ENCODE peak calls at places on chromosomes 2 and 18, in seven cellular contexts. H is Calu3, F is BJ, X is dorsolateral prefrontal cortex, D is mucosa of descending colon, O is fibroblast of lung, W is tibial nerve. R is an unnamed sample.

GRCh38 chr2:227182765-227183164 is 18.3 kb downstream of the COL4A3 start:
- DNase-seq in X (no peak), O (no peak), D (no peak), H (no peak), W (no peak), F (no peak), R (no peak)

GRCh38 chr2:64604929-64605550 is 48.7 kb downstream of the SERTAD2 start:
- DNase-seq in H (no peak), O (peak), D (no peak), F (peak), W (no peak), X (no peak), R (no peak)

GRCh38 chr2:127591221-127591923 is 54.6 kb upstream of the GPR17 start:
- DNase-seq in F (no peak), H (peak), W (no peak), D (no peak), O (peak), X (peak), R (peak)

GRCh38 chr2:7467782-7468447 is 550.7 kb downstream of the RNF144A start:
- DNase-seq in O (no peak), W (no peak), X (no peak), H (no peak), D (no peak), F (no peak), R (no peak)

GRCh38 chr18:50909261-50909660 is 30.3 kb downstream of the ME2 start:
- DNase-seq in W (no peak), F (no peak), D (no peak), O (no peak), X (no peak), H (no peak), R (no peak)

GRCh38 chr2:25692143-25692542 is 18.8 kb upstream of the DTNB start:
- DNase-seq in X (no peak), H (peak), W (no peak), F (no peak), D (no peak), O (no peak), R (no peak)

GRCh38 chr2:64732153-64732552 is 78.4 kb upstream of the SERTAD2 start:
- DNase-seq in W (no peak), H (no peak), O (no peak), D (no peak), X (no peak), F (no peak), R (no peak)

GRCh38 chr2:79977782-79978181 is 326.8 kb downstream of the LRRTM1 start:
- DNase-seq in W (no peak), O (no peak), H (no peak), D (no peak), X (no peak), F (no peak), R (no peak)

GRCh38 chr18:21914739-21915319 is 174.2 kb downstream of the MIB1 start:
- DNase-seq in O (peak), X (no peak), F (no peak), D (no peak), H (peak), W (no peak), R (no peak)

GRCh38 chr2:234950730-234951385 is 959 bp upstream of the SH3BP4 start:
- DNase-seq in H (no peak), F (no peak), D (no peak), X (no peak), O (peak), W (no peak), R (no peak)

GRCh38 chr18:3720818-3721545 is 271.0 kb downstream of the TGIF1 start:
- DNase-seq in X (no peak), F (no peak), O (no peak), D (no peak), H (no peak), W (no peak), R (no peak)

GRCh38 chr2:17231425-17231965 is 286.7 kb downstream of the RAD51AP2 start:
- DNase-seq in W (no peak), O (no peak), H (no peak), X (no peak), F (no peak), D (no peak), R (no peak)

GRCh38 chr18:59127047-59127446 is 12.6 kb upstream of the SEC11C start:
- DNase-seq in X (no peak), W (no peak), F (no peak), O (no peak), H (no peak), D (no peak), R (no peak)

GRCh38 chr18:50113726-50114125 is 81.2 kb downstream of the MYO5B start:
- DNase-seq in F (no peak), X (no peak), H (no peak), D (no peak), O (no peak), W (no peak), R (no peak)

GRCh38 chr18:13218376-13219011 is at the start of gene LDLRAD4:
- DNase-seq in X (no peak), W (no peak), F (no peak), D (peak), H (peak), O (no peak), R (no peak)

GRCh38 chr2:18267501-18267900 is 293.0 kb downstream of the RDH14 start:
- DNase-seq in H (no peak), O (peak), W (no peak), D (no peak), X (no peak), F (no peak), R (no peak)

GRCh38 chr2:191933307-191934105 is 86.6 kb upstream of the CAVIN2 start:
- DNase-seq in H (no peak), X (no peak), W (no peak), O (no peak), D (peak), F (no peak), R (no peak)

GRCh38 chr18:57906852-57907251 is 103.7 kb upstream of the ATP8B1 start:
- DNase-seq in H (peak), X (no peak), W (no peak), F (no peak), D (no peak), O (no peak), R (no peak)

GRCh38 chr18:58276640-58277456 is 232.8 kb downstream of the NEDD4L start:
- DNase-seq in X (no peak), F (no peak), H (no peak), W (no peak), D (no peak), O (no peak), R (no peak)

GRCh38 chr2:187169108-187169713 is 278.8 kb downstream of the CALCRL start:
- DNase-seq in X (no peak), O (no peak), W (no peak), F (no peak), D (no peak), H (no peak), R (no peak)

GRCh38 chr2:43067254-43068052 is 159.0 kb downstream of the ZFP36L2 start:
- DNase-seq in F (no peak), W (no peak), X (no peak), O (no peak), D (no peak), H (no peak), R (no peak)

GRCh38 chr18:34631567-34631966 is 78.5 kb upstream of the DTNA start:
- DNase-seq in X (no peak), W (no peak), D (no peak), O (no peak), F (no peak), H (no peak), R (no peak)

GRCh38 chr2:134319581-134320246 is 65.8 kb downstream of the MGAT5 start:
- DNase-seq in H (no peak), F (no peak), X (no peak), O (no peak), W (no peak), D (no peak), R (no peak)

GRCh38 chr2:12498286-12498685 is 218.4 kb upstream of the TRIB2 start:
- DNase-seq in W (no peak), O (no peak), H (no peak), F (no peak), D (no peak), X (no peak), R (no peak)

DNA sequence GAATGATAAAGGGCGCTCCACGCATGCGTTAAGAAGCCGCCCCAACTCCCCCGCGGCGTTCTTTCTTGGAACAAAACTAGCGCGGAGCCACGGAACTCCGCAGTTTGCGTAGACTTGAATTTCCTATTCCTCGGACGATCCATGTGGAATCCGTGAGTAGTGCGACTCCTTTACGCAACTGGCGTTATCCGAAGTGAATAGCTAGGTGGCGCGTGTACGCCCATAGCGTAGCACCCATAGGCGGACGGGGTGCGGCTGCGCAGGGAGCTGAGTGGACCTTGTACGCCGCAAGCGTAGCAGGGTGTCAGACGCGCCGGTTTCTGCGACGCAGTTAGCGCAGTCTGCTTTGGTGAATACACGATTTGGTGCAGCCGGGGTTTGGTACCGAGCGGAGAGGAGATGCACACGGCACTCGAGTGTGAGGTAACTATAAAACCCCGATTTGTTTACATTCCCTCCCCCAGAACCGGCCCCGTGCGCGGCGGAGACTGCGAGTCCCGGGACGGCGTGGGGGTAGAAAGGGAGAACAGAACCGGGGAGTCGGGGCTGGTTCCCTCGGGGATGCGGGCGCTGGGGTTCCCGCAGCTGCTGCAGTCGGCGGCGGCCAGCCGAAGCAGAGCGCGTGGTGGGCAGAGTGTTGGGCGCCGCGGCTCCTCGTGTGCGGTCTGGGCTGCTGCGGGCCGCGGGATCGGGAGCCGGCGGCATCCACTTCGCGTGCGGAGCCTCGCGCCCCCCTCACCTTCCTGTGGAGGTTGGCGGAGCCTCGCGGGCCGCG is at the start of gene SLC39A10:
- DNase-seq in W (peak), O (peak), H (peak), F (peak), D (peak), X (peak), R (peak)
- TF ChIP-seq CTCF in W (peak), O (no peak), H (no peak), F (no peak), D (peak), X (peak), R (no peak)

GRCh38 chr18:5600376-5601071 is 56.7 kb upstream of the EPB41L3 start:
- DNase-seq in F (no peak), W (no peak), O (peak), H (no peak), D (no peak), X (no peak), R (no peak)
- TF ChIP-seq CTCF in F (peak), W (no peak), O (peak), H (no peak), D (no peak), X (peak), R (no peak)

GRCh38 chr2:170932948-170933347 is 3.9 kb downstream of the GORASP2 start:
- DNase-seq in F (no peak), O (no peak), H (no peak), W (no peak), X (no peak), D (no peak), R (no peak)
- TF ChIP-seq CTCF in F (no peak), O (no peak), H (no peak), W (no peak), X (no peak), D (no peak), R (no peak)

GRCh38 chr2:152176113-152176714 is 651 bp upstream of the STAM2 start:
- DNase-seq in D (no peak), O (no peak), F (no peak), H (no peak), W (no peak), X (no peak), R (no peak)
- TF ChIP-seq CTCF in D (no peak), O (no peak), F (no peak), H (no peak), W (no peak), X (peak), R (no peak)

GRCh38 chr2:231604685-231605606 is 12.3 kb downstream of the TEX44 start:
- DNase-seq in W (peak), F (peak), X (peak), O (peak), D (peak), H (peak), R (peak)
- TF ChIP-seq CTCF in W (peak), F (no peak), X (peak), O (no peak), D (no peak), H (no peak), R (no peak)

GRCh38 chr2:238719641-238720040 is 128.2 kb upstream of the TWIST2 start:
- DNase-seq in D (no peak), O (no peak), H (no peak), W (no peak), F (no peak), X (no peak), R (no peak)

GRCh38 chr2:238717084-238717483 is 130.8 kb upstream of the TWIST2 start:
- DNase-seq in W (no peak), X (no peak), D (no peak), F (no peak), H (no peak), O (no peak), R (no peak)

GRCh38 chr2:238722181-238722580 is 125.7 kb upstream of the TWIST2 start:
- DNase-seq in H (no peak), X (no peak), D (no peak), O (no peak), F (no peak), W (no peak), R (no peak)

GRCh38 chr2:238722883-238723282 is 125.0 kb upstream of the TWIST2 start:
- DNase-seq in W (no peak), X (no peak), F (no peak), O (no peak), D (no peak), H (no peak), R (no peak)

GRCh38 chr2:238720232-238720672 is 127.6 kb upstream of the TWIST2 start:
- DNase-seq in D (no peak), X (no peak), O (peak), F (no peak), W (peak), H (peak), R (peak)
- TF ChIP-seq CTCF in D (peak), X (no peak), O (peak), F (peak), W (peak), H (peak), R (no peak)

DNA sequence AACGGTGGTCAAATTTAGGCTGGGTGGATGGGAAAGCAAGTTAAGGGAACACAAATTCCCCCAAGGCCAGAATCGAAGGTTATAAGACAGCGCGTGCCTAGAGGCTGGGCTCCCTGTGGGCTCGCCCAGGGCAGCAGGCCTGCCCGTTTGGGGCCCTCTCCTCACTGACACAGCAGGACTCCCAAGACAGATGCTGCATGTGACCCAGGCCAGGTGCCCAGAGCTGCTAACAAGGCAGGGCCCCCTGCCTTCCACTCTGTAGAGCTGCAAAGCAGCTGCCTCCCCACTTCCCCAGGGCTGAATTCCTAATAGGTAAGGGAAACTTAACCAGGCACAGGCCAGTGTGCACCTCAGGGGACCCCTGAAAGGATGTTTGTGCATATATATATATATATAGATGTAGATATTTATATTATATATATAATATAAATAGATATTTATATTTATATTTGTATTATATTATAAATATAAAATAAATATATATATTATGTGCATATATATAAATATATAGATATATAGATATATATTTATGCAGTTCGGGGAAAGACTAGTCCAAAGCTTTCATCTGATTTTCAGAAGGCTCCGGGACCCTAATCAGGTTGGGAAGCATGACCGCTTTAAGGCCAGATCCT is 43.7 kb downstream of the TMEM37 start:
- DNase-seq in W (no peak), F (no peak), H (no peak), O (no peak), X (no peak), D (no peak), R (no peak)
- TF ChIP-seq CTCF in W (no peak), F (no peak), H (no peak), O (no peak), X (no peak), D (no peak), R (no peak)